ENCODE peak calls at places on chromosome 13, in eight cellular contexts. One of them, this sample, is unnamed.

GRCh38 chr13:109803822-109804221 is 17.4 kb upstream of the IRS2 start:
- DNase-seq in nephron progenitor cell: no peak
- DNase-seq in SK-N-SH: no peak
- DNase-seq in adrenal gland: no peak
- DNase-seq in EL: no peak
- DNase-seq in activated naive CD4-positive, alpha-beta T cell treated with anti-CD3 and anti-CD28 coated beads for 36 hours: no peak
- DNase-seq in Calu3: no peak
- DNase-seq in stimulated activated CD4-positive, alpha-beta T cell treated with anti-CD3 and anti-CD28 coated beads, TNF-alpha, amount 100 ng/mL, for 24 hours: no peak
- DNase-seq in this sample: no peak

GRCh38 chr13:73684286-73684685 is 449.9 kb downstream of the KLF12 start:
- DNase-seq in nephron progenitor cell: no peak
- DNase-seq in SK-N-SH: no peak
- DNase-seq in adrenal gland: no peak
- DNase-seq in EL: no peak
- DNase-seq in activated naive CD4-positive, alpha-beta T cell treated with anti-CD3 and anti-CD28 coated beads for 36 hours: no peak
- DNase-seq in Calu3: no peak
- DNase-seq in stimulated activated CD4-positive, alpha-beta T cell treated with anti-CD3 and anti-CD28 coated beads, TNF-alpha, amount 100 ng/mL, for 24 hours: no peak
- DNase-seq in this sample: no peak

GRCh38 chr13:50122465-50122864 is 107.2 kb downstream of the KCNRG start:
- DNase-seq in nephron progenitor cell: no peak
- DNase-seq in SK-N-SH: no peak
- DNase-seq in adrenal gland: no peak
- DNase-seq in EL: no peak
- DNase-seq in activated naive CD4-positive, alpha-beta T cell treated with anti-CD3 and anti-CD28 coated beads for 36 hours: no peak
- DNase-seq in Calu3: no peak
- DNase-seq in stimulated activated CD4-positive, alpha-beta T cell treated with anti-CD3 and anti-CD28 coated beads, TNF-alpha, amount 100 ng/mL, for 24 hours: no peak
- DNase-seq in this sample: no peak

GRCh38 chr13:59373341-59373740 is 790.4 kb downstream of the DIAPH3 start:
- DNase-seq in nephron progenitor cell: no peak
- DNase-seq in SK-N-SH: no peak
- DNase-seq in adrenal gland: no peak
- DNase-seq in EL: no peak
- DNase-seq in activated naive CD4-positive, alpha-beta T cell treated with anti-CD3 and anti-CD28 coated beads for 36 hours: no peak
- DNase-seq in Calu3: no peak
- DNase-seq in stimulated activated CD4-positive, alpha-beta T cell treated with anti-CD3 and anti-CD28 coated beads, TNF-alpha, amount 100 ng/mL, for 24 hours: no peak
- DNase-seq in this sample: no peak

GRCh38 chr13:77883328-77883727 is 35.3 kb downstream of the EDNRB start:
- DNase-seq in nephron progenitor cell: no peak
- DNase-seq in SK-N-SH: no peak
- DNase-seq in adrenal gland: no peak
- DNase-seq in EL: no peak
- DNase-seq in activated naive CD4-positive, alpha-beta T cell treated with anti-CD3 and anti-CD28 coated beads for 36 hours: no peak
- DNase-seq in Calu3: no peak
- DNase-seq in stimulated activated CD4-positive, alpha-beta T cell treated with anti-CD3 and anti-CD28 coated beads, TNF-alpha, amount 100 ng/mL, for 24 hours: no peak
- DNase-seq in this sample: no peak

GRCh38 chr13:21344662-21345176 is 114.4 kb downstream of the ZDHHC20 start:
- DNase-seq in nephron progenitor cell: no peak
- DNase-seq in SK-N-SH: no peak
- DNase-seq in adrenal gland: no peak
- DNase-seq in EL: no peak
- DNase-seq in activated naive CD4-positive, alpha-beta T cell treated with anti-CD3 and anti-CD28 coated beads for 36 hours: peak
- DNase-seq in Calu3: no peak
- DNase-seq in stimulated activated CD4-positive, alpha-beta T cell treated with anti-CD3 and anti-CD28 coated beads, TNF-alpha, amount 100 ng/mL, for 24 hours: peak
- DNase-seq in this sample: no peak

GRCh38 chr13:50693755-50694154 is 149.7 kb downstream of the DLEU7 start:
- DNase-seq in nephron progenitor cell: peak
- DNase-seq in SK-N-SH: no peak
- DNase-seq in adrenal gland: peak
- DNase-seq in EL: peak
- DNase-seq in activated naive CD4-positive, alpha-beta T cell treated with anti-CD3 and anti-CD28 coated beads for 36 hours: no peak
- DNase-seq in Calu3: no peak
- DNase-seq in stimulated activated CD4-positive, alpha-beta T cell treated with anti-CD3 and anti-CD28 coated beads, TNF-alpha, amount 100 ng/mL, for 24 hours: no peak
- DNase-seq in this sample: no peak

GRCh38 chr13:71879129-71879535 is 12.1 kb upstream of the DACH1 start:
- DNase-seq in nephron progenitor cell: peak
- DNase-seq in SK-N-SH: peak
- DNase-seq in adrenal gland: no peak
- DNase-seq in EL: no peak
- DNase-seq in activated naive CD4-positive, alpha-beta T cell treated with anti-CD3 and anti-CD28 coated beads for 36 hours: peak
- DNase-seq in Calu3: no peak
- DNase-seq in stimulated activated CD4-positive, alpha-beta T cell treated with anti-CD3 and anti-CD28 coated beads, TNF-alpha, amount 100 ng/mL, for 24 hours: no peak
- DNase-seq in this sample: no peak

GRCh38 chr13:85654227-85654626 is 145.0 kb downstream of the SLITRK6 start:
- DNase-seq in nephron progenitor cell: no peak
- DNase-seq in SK-N-SH: peak
- DNase-seq in adrenal gland: no peak
- DNase-seq in EL: no peak
- DNase-seq in activated naive CD4-positive, alpha-beta T cell treated with anti-CD3 and anti-CD28 coated beads for 36 hours: no peak
- DNase-seq in Calu3: no peak
- DNase-seq in stimulated activated CD4-positive, alpha-beta T cell treated with anti-CD3 and anti-CD28 coated beads, TNF-alpha, amount 100 ng/mL, for 24 hours: no peak
- DNase-seq in this sample: no peak

GRCh38 chr13:105213512-105213911 is 1322.0 kb downstream of the EFNB2 start:
- DNase-seq in nephron progenitor cell: no peak
- DNase-seq in SK-N-SH: no peak
- DNase-seq in adrenal gland: no peak
- DNase-seq in EL: no peak
- DNase-seq in activated naive CD4-positive, alpha-beta T cell treated with anti-CD3 and anti-CD28 coated beads for 36 hours: no peak
- DNase-seq in Calu3: no peak
- DNase-seq in stimulated activated CD4-positive, alpha-beta T cell treated with anti-CD3 and anti-CD28 coated beads, TNF-alpha, amount 100 ng/mL, for 24 hours: no peak
- DNase-seq in this sample: no peak

GRCh38 chr13:33296793-33297425 is 11.4 kb upstream of the STARD13 start:
- DNase-seq in nephron progenitor cell: no peak
- DNase-seq in SK-N-SH: peak
- DNase-seq in adrenal gland: no peak
- DNase-seq in EL: no peak
- DNase-seq in activated naive CD4-positive, alpha-beta T cell treated with anti-CD3 and anti-CD28 coated beads for 36 hours: no peak
- DNase-seq in Calu3: no peak
- DNase-seq in stimulated activated CD4-positive, alpha-beta T cell treated with anti-CD3 and anti-CD28 coated beads, TNF-alpha, amount 100 ng/mL, for 24 hours: no peak
- DNase-seq in this sample: no peak

GRCh38 chr13:88189724-88190123 is 518.6 kb downstream of the SLITRK5 start:
- DNase-seq in nephron progenitor cell: no peak
- DNase-seq in SK-N-SH: no peak
- DNase-seq in adrenal gland: no peak
- DNase-seq in EL: no peak
- DNase-seq in activated naive CD4-positive, alpha-beta T cell treated with anti-CD3 and anti-CD28 coated beads for 36 hours: no peak
- DNase-seq in Calu3: no peak
- DNase-seq in stimulated activated CD4-positive, alpha-beta T cell treated with anti-CD3 and anti-CD28 coated beads, TNF-alpha, amount 100 ng/mL, for 24 hours: no peak
- DNase-seq in this sample: no peak

GRCh38 chr13:98475521-98475920 is 101.4 kb downstream of the STK24 start:
- DNase-seq in nephron progenitor cell: peak
- DNase-seq in SK-N-SH: peak
- DNase-seq in adrenal gland: no peak
- DNase-seq in EL: no peak
- DNase-seq in activated naive CD4-positive, alpha-beta T cell treated with anti-CD3 and anti-CD28 coated beads for 36 hours: no peak
- DNase-seq in Calu3: peak
- DNase-seq in stimulated activated CD4-positive, alpha-beta T cell treated with anti-CD3 and anti-CD28 coated beads, TNF-alpha, amount 100 ng/mL, for 24 hours: no peak
- DNase-seq in this sample: no peak

GRCh38 chr13:66937423-66937822 is 292.7 kb downstream of the PCDH9 start:
- DNase-seq in nephron progenitor cell: no peak
- DNase-seq in SK-N-SH: no peak
- DNase-seq in adrenal gland: no peak
- DNase-seq in EL: no peak
- DNase-seq in activated naive CD4-positive, alpha-beta T cell treated with anti-CD3 and anti-CD28 coated beads for 36 hours: no peak
- DNase-seq in Calu3: no peak
- DNase-seq in stimulated activated CD4-positive, alpha-beta T cell treated with anti-CD3 and anti-CD28 coated beads, TNF-alpha, amount 100 ng/mL, for 24 hours: no peak
- DNase-seq in this sample: no peak

GRCh38 chr13:95411641-95412040 is 110.4 kb upstream of the ABCC4 start:
- DNase-seq in nephron progenitor cell: no peak
- DNase-seq in SK-N-SH: no peak
- DNase-seq in adrenal gland: no peak
- DNase-seq in EL: peak
- DNase-seq in activated naive CD4-positive, alpha-beta T cell treated with anti-CD3 and anti-CD28 coated beads for 36 hours: no peak
- DNase-seq in Calu3: no peak
- DNase-seq in stimulated activated CD4-positive, alpha-beta T cell treated with anti-CD3 and anti-CD28 coated beads, TNF-alpha, amount 100 ng/mL, for 24 hours: no peak
- DNase-seq in this sample: no peak

GRCh38 chr13:112885782-112886268 is 83.2 kb upstream of the MCF2L start:
- DNase-seq in nephron progenitor cell: peak
- DNase-seq in SK-N-SH: peak
- DNase-seq in adrenal gland: peak
- DNase-seq in EL: peak
- DNase-seq in activated naive CD4-positive, alpha-beta T cell treated with anti-CD3 and anti-CD28 coated beads for 36 hours: no peak
- DNase-seq in Calu3: peak
- DNase-seq in stimulated activated CD4-positive, alpha-beta T cell treated with anti-CD3 and anti-CD28 coated beads, TNF-alpha, amount 100 ng/mL, for 24 hours: no peak
- DNase-seq in this sample: peak